ENCODE peak calls at places on chromosomes 5 and 9, in eight cellular contexts. One of them, this sample, is unnamed.

GRCh38 chr5:139919308-139919707 is 123.7 kb downstream of the PSD2 start:
- DNase-seq in vagina: no peak
- DNase-seq in GM23338: no peak
- DNase-seq in sigmoid colon: no peak
- DNase-seq in Panc1: no peak
- DNase-seq in spleen: no peak
- DNase-seq in prostate gland: no peak
- DNase-seq in transverse colon: no peak
- DNase-seq in this sample: no peak

GRCh38 chr9:71762900-71763653 is 5.2 kb downstream of the CEMIP2 start:
- DNase-seq in sigmoid colon: no peak
- DNase-seq in prostate gland: no peak
- DNase-seq in transverse colon: no peak
- DNase-seq in Panc1: no peak
- DNase-seq in spleen: no peak
- DNase-seq in GM23338: no peak
- DNase-seq in vagina: no peak
- DNase-seq in this sample: no peak

GRCh38 chr9:133119039-133119438 is 2.0 kb downstream of the RALGDS start:
- DNase-seq in vagina: no peak
- DNase-seq in GM23338: no peak
- DNase-seq in Panc1: no peak
- DNase-seq in prostate gland: peak
- DNase-seq in spleen: no peak
- DNase-seq in sigmoid colon: peak
- DNase-seq in transverse colon: no peak
- DNase-seq in this sample: no peak

GRCh38 chr5:123116063-123116462 is 27.0 kb downstream of the PRDM6 start:
- DNase-seq in vagina: no peak
- DNase-seq in transverse colon: no peak
- DNase-seq in GM23338: no peak
- DNase-seq in Panc1: no peak
- DNase-seq in spleen: no peak
- DNase-seq in sigmoid colon: no peak
- DNase-seq in prostate gland: no peak
- DNase-seq in this sample: no peak

GRCh38 chr5:122137702-122138101 is 8.4 kb downstream of the ZNF474 start:
- DNase-seq in spleen: no peak
- DNase-seq in sigmoid colon: no peak
- DNase-seq in Panc1: no peak
- DNase-seq in prostate gland: no peak
- DNase-seq in GM23338: no peak
- DNase-seq in vagina: no peak
- DNase-seq in transverse colon: no peak
- DNase-seq in this sample: no peak

GRCh38 chr9:109192732-109193361 is 25.8 kb upstream of the FRRS1L start:
- DNase-seq in sigmoid colon: no peak
- DNase-seq in prostate gland: peak
- DNase-seq in transverse colon: peak
- DNase-seq in spleen: no peak
- DNase-seq in Panc1: no peak
- DNase-seq in vagina: no peak
- DNase-seq in GM23338: peak
- DNase-seq in this sample: no peak

GRCh38 chr9:132041825-132042224 is 37.8 kb downstream of the MED27 start:
- DNase-seq in vagina: no peak
- DNase-seq in spleen: no peak
- DNase-seq in sigmoid colon: no peak
- DNase-seq in transverse colon: no peak
- DNase-seq in GM23338: no peak
- DNase-seq in prostate gland: no peak
- DNase-seq in Panc1: no peak
- DNase-seq in this sample: no peak

GRCh38 chr5:172919525-172920446 is 39.4 kb upstream of the RPL26L1 start:
- DNase-seq in transverse colon: peak
- DNase-seq in sigmoid colon: peak
- DNase-seq in vagina: no peak
- DNase-seq in prostate gland: no peak
- DNase-seq in Panc1: no peak
- DNase-seq in GM23338: no peak
- DNase-seq in spleen: no peak
- DNase-seq in this sample: no peak

GRCh38 chr5:143671644-143672569 is 140.1 kb upstream of the HMHB1 start:
- DNase-seq in transverse colon: no peak
- DNase-seq in Panc1: no peak
- DNase-seq in GM23338: no peak
- DNase-seq in prostate gland: no peak
- DNase-seq in sigmoid colon: no peak
- DNase-seq in vagina: no peak
- DNase-seq in spleen: no peak
- DNase-seq in this sample: no peak

GRCh38 chr9:84851935-84852585 is 182.5 kb downstream of the NTRK2 start:
- DNase-seq in vagina: no peak
- DNase-seq in Panc1: peak
- DNase-seq in spleen: no peak
- DNase-seq in sigmoid colon: no peak
- DNase-seq in prostate gland: peak
- DNase-seq in transverse colon: no peak
- DNase-seq in GM23338: peak
- DNase-seq in this sample: no peak

GRCh38 chr9:109232449-109232848 is 65.4 kb upstream of the FRRS1L start:
- DNase-seq in sigmoid colon: no peak
- DNase-seq in spleen: no peak
- DNase-seq in Panc1: no peak
- DNase-seq in transverse colon: no peak
- DNase-seq in prostate gland: no peak
- DNase-seq in vagina: no peak
- DNase-seq in GM23338: no peak
- DNase-seq in this sample: no peak

GRCh38 chr9:113513541-113513940 is 50.0 kb downstream of the RGS3 start:
- DNase-seq in vagina: no peak
- DNase-seq in Panc1: no peak
- DNase-seq in GM23338: no peak
- DNase-seq in prostate gland: no peak
- DNase-seq in sigmoid colon: no peak
- DNase-seq in spleen: peak
- DNase-seq in transverse colon: no peak
- DNase-seq in this sample: no peak

GRCh38 chr9:132834343-132834742 is 43.7 kb downstream of the AK8 start:
- DNase-seq in spleen: no peak
- DNase-seq in prostate gland: no peak
- DNase-seq in Panc1: no peak
- DNase-seq in transverse colon: no peak
- DNase-seq in vagina: no peak
- DNase-seq in GM23338: no peak
- DNase-seq in sigmoid colon: no peak
- DNase-seq in this sample: no peak

GRCh38 chr5:176360894-176361436 is 599 bp downstream of the KIAA1191 start:
- DNase-seq in spleen: no peak
- DNase-seq in Panc1: no peak
- DNase-seq in prostate gland: no peak
- DNase-seq in sigmoid colon: no peak
- DNase-seq in GM23338: peak
- DNase-seq in transverse colon: peak
- DNase-seq in vagina: no peak
- DNase-seq in this sample: no peak

GRCh38 chr5:111976705-111977104 is 219.7 kb upstream of the NREP start:
- DNase-seq in GM23338: no peak
- DNase-seq in Panc1: no peak
- DNase-seq in spleen: no peak
- DNase-seq in prostate gland: no peak
- DNase-seq in sigmoid colon: no peak
- DNase-seq in transverse colon: no peak
- DNase-seq in vagina: no peak
- DNase-seq in this sample: no peak

GRCh38 chr9:86636614-86637013 is 282.4 kb upstream of the TUT7 start:
- DNase-seq in prostate gland: no peak
- DNase-seq in sigmoid colon: no peak
- DNase-seq in vagina: no peak
- DNase-seq in Panc1: no peak
- DNase-seq in transverse colon: no peak
- DNase-seq in GM23338: no peak
- DNase-seq in spleen: no peak
- DNase-seq in this sample: no peak

GRCh38 chr5:677131-678101 is 15.7 kb downstream of the TPPP start:
- DNase-seq in vagina: no peak
- DNase-seq in GM23338: no peak
- DNase-seq in prostate gland: no peak
- DNase-seq in spleen: peak
- DNase-seq in Panc1: no peak
- DNase-seq in sigmoid colon: peak
- DNase-seq in transverse colon: no peak
- DNase-seq in this sample: no peak

GRCh38 chr5:82641362-82641988 is 363.3 kb upstream of the RPS23 start:
- DNase-seq in GM23338: peak
- DNase-seq in transverse colon: peak
- DNase-seq in vagina: no peak
- DNase-seq in Panc1: peak
- DNase-seq in prostate gland: peak
- DNase-seq in sigmoid colon: peak
- DNase-seq in spleen: no peak
- DNase-seq in this sample: peak

GRCh38 chr9:33921967-33922895 is 105.3 kb downstream of the UBE2R2 start:
- DNase-seq in vagina: no peak
- DNase-seq in transverse colon: no peak
- DNase-seq in sigmoid colon: no peak
- DNase-seq in GM23338: peak
- DNase-seq in prostate gland: no peak
- DNase-seq in spleen: peak
- DNase-seq in Panc1: no peak
- DNase-seq in this sample: peak

DNA sequence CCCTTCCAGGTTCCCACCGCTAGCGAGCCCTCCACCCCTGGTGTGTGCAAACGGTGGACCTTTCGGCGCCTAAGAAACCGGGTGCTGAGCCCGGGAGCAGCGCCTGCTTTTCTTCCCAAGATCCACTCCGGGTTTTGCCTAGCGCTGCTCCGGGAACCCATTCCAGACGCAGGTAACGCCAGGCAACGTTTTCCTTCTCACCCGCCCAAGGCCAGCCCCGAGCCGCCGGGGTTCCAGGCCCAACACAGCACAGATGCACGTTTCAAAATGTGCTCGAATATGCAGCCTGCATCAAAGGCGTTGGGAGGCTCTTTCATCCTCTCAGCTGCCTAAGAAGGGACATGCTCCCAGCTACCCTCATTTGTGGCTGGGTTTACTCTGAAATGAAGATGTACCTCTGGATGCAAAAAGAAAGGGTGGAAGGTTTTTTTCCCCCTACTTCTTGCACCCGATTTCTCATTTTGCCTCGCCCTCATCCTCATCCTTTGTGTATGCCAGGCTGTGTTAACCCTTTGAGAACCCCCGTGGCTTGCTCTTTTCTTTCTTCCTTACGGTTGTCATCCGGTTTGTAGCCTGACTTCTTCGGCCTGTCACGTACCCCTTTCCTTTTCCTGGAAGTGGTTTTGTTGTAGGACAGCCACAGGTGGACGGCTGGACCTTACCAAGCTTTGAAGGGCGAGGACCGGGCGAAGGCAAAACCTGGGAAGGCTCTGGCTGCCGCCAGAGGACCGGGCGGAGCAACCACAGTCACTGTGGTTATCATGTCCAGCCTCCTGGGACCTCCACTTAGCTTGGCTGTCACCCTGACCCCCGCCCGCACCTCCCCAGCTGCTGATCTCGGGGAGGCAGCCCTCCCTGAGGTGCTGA is 227.0 kb downstream of the SMARCA2 start:
- DNase-seq in transverse colon: peak
- DNase-seq in vagina: no peak
- DNase-seq in spleen: peak
- DNase-seq in prostate gland: peak
- DNase-seq in GM23338: peak
- DNase-seq in Panc1: no peak
- DNase-seq in sigmoid colon: peak
- DNase-seq in this sample: peak
- TF ChIP-seq POLR2AphosphoS5 in transverse colon: peak
- TF ChIP-seq POLR2AphosphoS5 in vagina: peak
- TF ChIP-seq POLR2AphosphoS5 in spleen: peak
- TF ChIP-seq POLR2AphosphoS5 in prostate gland: peak
- TF ChIP-seq POLR2AphosphoS5 in GM23338: peak
- TF ChIP-seq POLR2AphosphoS5 in Panc1: no peak
- TF ChIP-seq POLR2AphosphoS5 in sigmoid colon: peak
- TF ChIP-seq POLR2AphosphoS5 in this sample: no peak

GRCh38 chr5:134273642-134274361 is 47.9 kb upstream of the PPP2CA start:
- DNase-seq in transverse colon: no peak
- DNase-seq in sigmoid colon: no peak
- DNase-seq in Panc1: no peak
- DNase-seq in vagina: no peak
- DNase-seq in spleen: no peak
- DNase-seq in GM23338: no peak
- DNase-seq in prostate gland: no peak
- DNase-seq in this sample: no peak
- TF ChIP-seq POLR2AphosphoS5 in transverse colon: no peak
- TF ChIP-seq POLR2AphosphoS5 in sigmoid colon: no peak
- TF ChIP-seq POLR2AphosphoS5 in Panc1: no peak
- TF ChIP-seq POLR2AphosphoS5 in vagina: no peak
- TF ChIP-seq POLR2AphosphoS5 in spleen: no peak
- TF ChIP-seq POLR2AphosphoS5 in GM23338: no peak
- TF ChIP-seq POLR2AphosphoS5 in prostate gland: no peak
- TF ChIP-seq POLR2AphosphoS5 in this sample: no peak

DNA sequence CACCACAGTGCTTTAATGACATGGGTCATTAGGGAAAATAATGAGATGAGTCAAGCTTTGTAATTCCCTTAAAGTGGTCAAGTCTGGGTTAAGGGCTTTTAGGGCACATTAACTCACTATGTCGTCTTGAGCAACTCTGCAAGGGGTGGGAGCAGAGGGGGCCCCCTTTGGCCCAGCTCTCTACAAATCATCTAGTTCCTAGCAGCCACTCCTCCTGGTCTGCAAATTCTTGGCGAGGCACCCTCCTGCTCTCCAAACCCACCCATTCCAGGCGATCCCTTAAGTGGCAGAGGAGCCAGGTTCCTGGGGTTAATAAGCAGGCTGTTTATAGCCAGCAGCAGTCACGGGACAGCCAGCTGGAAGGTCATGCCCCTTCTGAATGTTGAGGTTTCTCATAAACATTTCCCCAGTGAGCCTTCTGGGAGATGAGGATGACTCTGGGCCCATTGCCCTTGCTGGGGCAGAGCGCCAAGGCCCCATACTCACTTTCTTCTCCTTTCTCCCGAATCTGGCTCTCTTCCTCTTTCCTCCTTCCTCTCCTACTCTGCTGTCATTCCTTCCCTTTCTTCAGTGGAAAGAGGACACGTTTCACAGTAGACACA is 14.3 kb upstream of the GPX3 start:
- DNase-seq in GM23338: no peak
- DNase-seq in Panc1: no peak
- DNase-seq in spleen: no peak
- DNase-seq in transverse colon: peak
- DNase-seq in sigmoid colon: peak
- DNase-seq in prostate gland: peak
- DNase-seq in vagina: peak
- DNase-seq in this sample: no peak
- TF ChIP-seq POLR2AphosphoS5 in GM23338: no peak
- TF ChIP-seq POLR2AphosphoS5 in Panc1: no peak
- TF ChIP-seq POLR2AphosphoS5 in spleen: no peak
- TF ChIP-seq POLR2AphosphoS5 in transverse colon: peak
- TF ChIP-seq POLR2AphosphoS5 in sigmoid colon: peak
- TF ChIP-seq POLR2AphosphoS5 in prostate gland: peak
- TF ChIP-seq POLR2AphosphoS5 in vagina: peak
- TF ChIP-seq POLR2AphosphoS5 in this sample: no peak

DNA sequence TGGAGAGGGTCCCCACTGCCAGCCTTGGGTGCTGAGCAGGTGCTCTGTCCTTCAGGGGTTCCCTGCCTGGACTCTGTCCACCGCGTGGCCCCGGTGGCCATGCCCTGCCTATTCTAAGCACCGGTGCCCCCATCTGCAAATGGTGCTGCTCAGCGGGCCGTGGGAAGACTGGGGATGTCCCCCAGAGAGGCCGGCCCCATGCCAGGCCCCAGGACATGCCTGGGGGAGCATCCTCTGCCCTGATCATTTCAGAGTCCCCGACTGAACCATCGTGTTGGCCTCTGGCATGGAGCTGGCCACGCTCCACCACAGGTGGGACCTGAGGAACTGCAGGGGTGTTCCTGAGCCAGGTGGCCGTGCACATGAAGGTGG is 64.7 kb downstream of the RXRA start:
- DNase-seq in Panc1: no peak
- DNase-seq in transverse colon: no peak
- DNase-seq in sigmoid colon: no peak
- DNase-seq in vagina: no peak
- DNase-seq in spleen: peak
- DNase-seq in prostate gland: no peak
- DNase-seq in GM23338: no peak
- DNase-seq in this sample: no peak
- TF ChIP-seq POLR2AphosphoS5 in Panc1: no peak
- TF ChIP-seq POLR2AphosphoS5 in transverse colon: no peak
- TF ChIP-seq POLR2AphosphoS5 in sigmoid colon: no peak
- TF ChIP-seq POLR2AphosphoS5 in vagina: no peak
- TF ChIP-seq POLR2AphosphoS5 in spleen: peak
- TF ChIP-seq POLR2AphosphoS5 in prostate gland: no peak
- TF ChIP-seq POLR2AphosphoS5 in GM23338: no peak
- TF ChIP-seq POLR2AphosphoS5 in this sample: no peak

This sample was measured in GM12891.